ENCODE peak calls at places on chromosomes 7 and 10, in five cellular contexts. E is HL-60, O is A549, N is mammary epithelial cell, J is pancreas. H is an unnamed sample.

GRCh38 chr7:45921699-45922519 is 837 bp upstream of the IGFBP3 start:
- DNase-seq in E (no peak), O (peak), N (peak), J (peak), H (no peak)

GRCh38 chr10:69800665-69801064 is 1.0 kb upstream of the COL13A1 start:
- DNase-seq in E (no peak), O (no peak), N (no peak), J (no peak), H (no peak)

GRCh38 chr10:87546221-87546620 is 41.5 kb downstream of the MINPP1 start:
- DNase-seq in E (peak), O (no peak), N (no peak), J (no peak), H (no peak)

GRCh38 chr7:42314696-42315095 is 77.7 kb upstream of the GLI3 start:
- DNase-seq in E (no peak), O (no peak), N (no peak), J (no peak), H (no peak)

GRCh38 chr7:82293467-82293866 is 150.1 kb downstream of the CACNA2D1 start:
- DNase-seq in E (no peak), O (no peak), N (no peak), J (no peak), H (no peak)

GRCh38 chr7:69276011-69276729 is 322.1 kb upstream of the AUTS2 start:
- DNase-seq in E (no peak), O (no peak), N (no peak), J (no peak), H (no peak)

GRCh38 chr7:152046531-152046930 is 21.1 kb downstream of the GALNT11 start:
- DNase-seq in E (no peak), O (no peak), N (no peak), J (no peak), H (no peak)

GRCh38 chr7:41870017-41870416 is 167.1 kb upstream of the INHBA start:
- DNase-seq in E (peak), O (no peak), N (no peak), J (no peak), H (no peak)

GRCh38 chr10:91339729-91340128 is 70.4 kb upstream of the HECTD2 start:
- DNase-seq in E (no peak), O (no peak), N (no peak), J (no peak), H (no peak)

GRCh38 chr10:120186506-120186905 is 270.5 kb upstream of the PLPP4 start:
- DNase-seq in E (no peak), O (no peak), N (no peak), J (no peak), H (no peak)

GRCh38 chr10:70605153-70605552 is 2.6 kb upstream of the PRF1 start:
- DNase-seq in E (peak), O (no peak), N (no peak), J (no peak), H (no peak)

GRCh38 chr7:151819826-151820225 is 57.1 kb downstream of the PRKAG2 start:
- DNase-seq in E (no peak), O (no peak), N (no peak), J (peak), H (no peak)

GRCh38 chr10:4984971-4985594 is 18.6 kb downstream of the AKR1C2 start:
- DNase-seq in E (no peak), O (no peak), N (no peak), J (peak), H (no peak)

GRCh38 chr7:82443801-82444219 is 233 bp upstream of the CACNA2D1 start:
- DNase-seq in E (no peak), O (peak), N (peak), J (peak), H (peak)

GRCh38 chr7:3200504-3200903 is 100.5 kb upstream of the SDK1 start:
- DNase-seq in E (no peak), O (peak), N (peak), J (peak), H (no peak)

GRCh38 chr7:38318241-38318640 is 44.8 kb upstream of the TARP start:
- DNase-seq in E (peak), O (no peak), N (no peak), J (no peak), H (no peak)

GRCh38 chr7:44286618-44287487 is 38.5 kb downstream of the CAMK2B start:
- DNase-seq in E (no peak), O (no peak), N (no peak), J (no peak), H (no peak)

GRCh38 chr10:53453196-53453595 is 680.6 kb upstream of the MBL2 start:
- DNase-seq in E (no peak), O (no peak), N (no peak), J (no peak), H (no peak)

GRCh38 chr7:54749200-54749599 is 9.8 kb downstream of the SEC61G start:
- DNase-seq in E (no peak), O (no peak), N (no peak), J (no peak), H (no peak)

GRCh38 chr7:159032753-159033472 is 111.8 kb downstream of the VIPR2 start:
- DNase-seq in E (no peak), O (no peak), N (no peak), J (no peak), H (no peak)

GRCh38 chr7:140326116-140326928 is 72.0 kb downstream of the SLC37A3 start:
- DNase-seq in E (peak), O (peak), N (peak), J (peak), H (peak)

GRCh38 chr10:78802866-78803265 is 265.9 kb upstream of the ZMIZ1 start:
- DNase-seq in E (no peak), O (no peak), N (no peak), J (no peak), H (peak)

GRCh38 chr10:71263376-71263775 is 51.0 kb downstream of the UNC5B start:
- DNase-seq in E (no peak), O (no peak), N (no peak), J (peak), H (no peak)

GRCh38 chr7:20310963-20311742 is 19.5 kb upstream of the ITGB8 start:
- DNase-seq in E (no peak), O (no peak), N (peak), J (no peak), H (no peak)

GRCh38 chr10:43134126-43134905 is 3.9 kb upstream of the CSGALNACT2 start:
- DNase-seq in E (no peak), O (no peak), N (peak), J (no peak), H (no peak)

GRCh38 chr10:23826399-23826798 is 382.5 kb upstream of the KIAA1217 start:
- DNase-seq in E (no peak), O (no peak), N (peak), J (peak), H (no peak)

GRCh38 chr7:148905093-148905666 is 21.1 kb upstream of the EZH2 start:
- DNase-seq in E (no peak), O (no peak), N (no peak), J (no peak), H (no peak)

GRCh38 chr10:60186315-60187071 is 203.2 kb downstream of the ANK3 start:
- DNase-seq in E (no peak), O (peak), N (no peak), J (peak), H (no peak)

GRCh38 chr10:29590598-29591415 is 44.0 kb downstream of the SVIL start:
- DNase-seq in E (peak), O (peak), N (peak), J (no peak), H (peak)

GRCh38 chr7:45021604-45022296 is 21.7 kb downstream of the CCM2 start:
- DNase-seq in E (peak), O (no peak), N (peak), J (no peak), H (no peak)

GRCh38 chr7:77157446-77157845 is 35.0 kb downstream of the CCDC146 start:
- DNase-seq in E (peak), O (no peak), N (peak), J (no peak), H (no peak)

GRCh38 chr7:115297651-115298050 is 375.8 kb downstream of the MDFIC start:
- DNase-seq in E (no peak), O (peak), N (peak), J (no peak), H (no peak)

GRCh38 chr10:122055252-122055651 is 66.3 kb downstream of the TACC2 start:
- DNase-seq in E (no peak), O (no peak), N (no peak), J (no peak), H (no peak)

GRCh38 chr7:130897515-130898419 is 163.8 kb upstream of the KLF14 start:
- DNase-seq in E (no peak), O (no peak), N (no peak), J (no peak), H (no peak)
- H3K4me3 ChIP-seq in E (no peak), O (no peak), N (no peak), J (no peak), H (no peak)

GRCh38 chr10:124375691-124376090 is 43.0 kb downstream of the OAT start:
- DNase-seq in E (no peak), O (no peak), N (no peak), J (no peak), H (no peak)

GRCh38 chr10:124375353-124375614 is 43.4 kb downstream of the OAT start:
- DNase-seq in E (no peak), O (no peak), N (no peak), J (no peak), H (no peak)

GRCh38 chr10:124378271-124378670 is 40.5 kb downstream of the OAT start:
- DNase-seq in E (no peak), O (no peak), N (no peak), J (no peak), H (no peak)

GRCh38 chr10:124376411-124376810 is 42.3 kb downstream of the OAT start:
- DNase-seq in E (no peak), O (no peak), N (no peak), J (no peak), H (no peak)

DNA sequence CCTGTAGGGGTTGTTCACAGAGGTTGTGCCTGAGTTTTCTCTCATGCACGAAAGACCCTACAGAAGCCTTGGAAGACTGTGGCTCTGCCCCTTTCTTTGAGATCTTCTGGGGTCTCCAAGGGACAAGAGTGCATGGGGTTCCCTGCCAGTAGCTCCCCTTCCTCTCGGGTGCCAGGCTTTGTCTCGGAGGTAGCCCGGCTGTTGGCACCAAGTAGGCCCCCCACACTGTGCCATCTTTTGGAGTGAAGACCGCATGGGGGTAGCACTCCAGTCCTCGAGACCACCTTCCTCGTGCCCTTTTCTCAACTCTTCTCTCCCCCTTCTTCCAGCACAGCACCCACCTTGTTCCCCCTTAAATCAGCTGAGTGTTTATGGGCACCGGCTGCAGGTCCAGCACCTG is 41.6 kb downstream of the OAT start:
- DNase-seq in E (no peak), O (no peak), N (no peak), J (no peak), H (no peak)
- H3K27ac ChIP-seq in E (no peak), O (no peak), N (no peak), J (no peak), H (no peak)

GRCh38 chr7:142519077-142519789 is 230.0 kb upstream of the PRSS1 start:
- DNase-seq in E (no peak), O (no peak), N (no peak), J (no peak), H (no peak)

GRCh38 chr7:142519790-142520078 is 229.5 kb upstream of the PRSS1 start:
- DNase-seq in E (no peak), O (no peak), N (no peak), J (no peak), H (no peak)

GRCh38 chr7:142528608-142529408 is 220.5 kb upstream of the PRSS1 start:
- DNase-seq in E (no peak), O (no peak), N (no peak), J (no peak), H (no peak)

DNA sequence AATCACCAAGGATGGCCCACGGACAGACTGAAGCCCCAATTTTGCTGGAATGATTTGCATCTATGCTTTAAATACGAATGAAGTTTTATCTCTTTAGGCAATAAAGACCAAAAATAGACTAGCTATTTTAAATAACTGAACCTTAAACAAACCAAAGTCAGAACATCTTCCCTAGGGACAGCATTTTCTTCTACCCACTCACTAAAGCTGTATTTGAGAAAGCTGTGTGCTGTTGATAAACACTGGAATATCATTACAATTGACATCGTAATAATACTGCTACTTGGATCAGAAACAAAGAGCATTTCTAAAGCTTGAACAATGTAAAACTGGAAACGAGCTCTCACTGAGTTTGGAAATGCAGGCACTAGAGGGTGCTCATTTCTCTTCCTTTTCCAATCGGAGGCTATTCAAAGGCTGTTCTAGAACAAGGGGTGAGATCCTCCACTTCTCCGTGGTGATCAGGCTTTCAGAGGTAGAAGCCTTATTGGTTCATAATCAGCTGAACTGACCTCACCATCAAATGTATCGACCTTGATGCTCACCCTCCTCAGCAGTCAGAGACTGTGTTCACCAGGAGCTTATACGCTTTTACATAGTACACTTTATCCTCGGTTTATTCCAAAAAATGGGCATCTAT is 225.3 kb upstream of the PRSS1 start:
- DNase-seq in E (no peak), O (no peak), N (no peak), J (no peak), H (no peak)
- TF ChIP-seq CTCF in E (no peak), O (no peak), N (peak), J (no peak), H (peak)

GRCh38 chr7:27641576-27642230 is 21.0 kb downstream of the HIBADH start:
- DNase-seq in E (no peak), O (peak), N (no peak), J (no peak), H (no peak)
- H3K4me3 ChIP-seq in E (no peak), O (peak), N (no peak), J (no peak), H (peak)

GRCh38 chr10:6140141-6140841 is 51.5 kb downstream of the RBM17 start:
- DNase-seq in E (peak), O (no peak), N (no peak), J (no peak), H (no peak)

GRCh38 chr10:6140965-6141295 is 52.1 kb downstream of the RBM17 start:
- DNase-seq in E (no peak), O (no peak), N (no peak), J (no peak), H (no peak)

GRCh38 chr10:6143128-6143527 is 54.3 kb downstream of the RBM17 start:
- DNase-seq in E (no peak), O (no peak), N (no peak), J (no peak), H (no peak)

GRCh38 chr10:6142644-6143043 is 53.8 kb downstream of the RBM17 start:
- DNase-seq in E (no peak), O (no peak), N (no peak), J (no peak), H (no peak)

DNA sequence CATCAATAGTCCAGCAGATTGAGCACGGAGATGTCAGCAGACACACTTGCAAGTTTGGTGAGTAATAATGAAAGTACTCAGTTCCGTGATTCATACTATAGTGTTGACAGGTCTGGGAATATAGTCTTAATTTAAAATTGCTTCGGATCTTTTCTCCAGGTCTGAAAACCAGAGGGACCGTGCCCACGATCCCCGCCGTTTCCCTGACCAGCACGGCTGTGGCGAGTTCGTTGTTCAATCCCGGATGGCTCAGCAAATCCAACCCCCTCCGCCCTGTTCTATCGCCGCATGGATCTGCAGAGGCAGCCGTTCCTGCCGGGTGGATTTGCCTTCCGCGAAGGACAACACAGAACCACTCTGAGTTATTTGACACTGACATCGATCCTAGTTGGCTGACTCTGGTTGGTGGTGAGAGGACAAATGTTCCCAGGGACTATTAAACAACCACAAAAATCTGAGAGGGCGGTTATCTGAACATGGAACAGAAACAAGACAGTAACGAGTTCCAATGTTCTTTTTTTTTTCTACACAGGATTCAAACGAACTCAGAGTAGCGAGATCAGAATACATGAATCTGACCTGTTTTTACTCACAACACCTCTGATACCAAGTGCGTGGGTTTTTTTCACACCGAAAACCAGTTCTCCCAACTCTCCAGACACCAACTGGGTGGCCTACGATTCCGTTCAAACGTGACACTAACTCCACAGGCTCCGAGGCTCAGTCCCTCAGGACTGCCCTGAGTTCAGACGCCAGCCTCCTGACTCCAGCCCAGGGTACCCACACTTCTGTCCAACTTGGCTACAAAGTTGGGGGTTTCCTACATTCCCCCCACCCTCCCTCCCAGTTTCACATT is 52.7 kb downstream of the RBM17 start:
- DNase-seq in E (no peak), O (peak), N (peak), J (peak), H (peak)
- H3K27ac ChIP-seq in E (no peak), O (no peak), N (no peak), J (no peak), H (peak)

H was measured in AG04450.